ENCODE peak calls at places on chromosomes 2 and 18, in four cellular contexts. J is HepG2, U is tibial nerve, T is AG10803. I is an unnamed sample.

GRCh38 chr2:119208791-119209203 is 14.8 kb upstream of the STEAP3 start:
- DNase-seq in J (no peak), T (no peak), U (no peak), I (no peak)

GRCh38 chr2:71804251-71804650 is 343.4 kb downstream of the CYP26B1 start:
- DNase-seq in T (peak; percentile 79), J (peak; percentile 21), U (no peak), I (no peak)

GRCh38 chr2:172329404-172330059 is 97.9 kb upstream of the ITGA6 start:
- DNase-seq in J (no peak), U (peak; percentile 25), T (no peak), I (no peak)

GRCh38 chr2:36539631-36540030 is 58.3 kb downstream of the FEZ2 start:
- DNase-seq in T (peak; percentile 54), U (no peak), J (no peak), I (no peak)

GRCh38 chr2:40087434-40087833 is 308.4 kb upstream of the THUMPD2 start:
- DNase-seq in T (peak; percentile 71), U (no peak), J (no peak), I (no peak)

GRCh38 chr2:119760876-119761275 is 1.2 kb downstream of the PTPN4 start:
- DNase-seq in T (peak; percentile 41), U (no peak), J (peak; percentile 22), I (no peak)

GRCh38 chr2:37343537-37344434 is 644 bp upstream of the QPCT start:
- DNase-seq in J (peak; percentile 54), U (no peak), T (peak; percentile 59), I (no peak)

GRCh38 chr2:197309369-197310231 is 980 bp downstream of the ANKRD44 start:
- DNase-seq in J (no peak), T (no peak), U (no peak), I (peak; percentile 55)

GRCh38 chr2:135490381-135490780 is 40.6 kb downstream of the ZRANB3 start:
- DNase-seq in U (no peak), J (no peak), T (peak; percentile 60), I (no peak)

GRCh38 chr2:119175517-119175916 is 17.0 kb upstream of the C1QL2 start:
- DNase-seq in J (no peak), U (no peak), T (no peak), I (no peak)

GRCh38 chr2:129847043-129847442 is 132.4 kb upstream of the RAB6C start:
- DNase-seq in U (no peak), J (no peak), T (no peak), I (no peak)

GRCh38 chr2:208983476-208983875 is 440.4 kb upstream of the MAP2 start:
- DNase-seq in T (no peak), J (no peak), U (no peak), I (no peak)

GRCh38 chr18:67133669-67134068 is 382.9 kb downstream of the DSEL start:
- DNase-seq in J (no peak), U (no peak), T (no peak), I (no peak)

GRCh38 chr2:40512246-40512645 is 60.4 kb upstream of the SLC8A1 start:
- DNase-seq in T (no peak), U (no peak), J (no peak), I (no peak)

GRCh38 chr2:232689152-232689910 is 7.8 kb upstream of the GIGYF2 start:
- DNase-seq in T (peak; percentile 30), U (no peak), J (no peak), I (no peak)

GRCh38 chr18:53764086-53764485 is 460.4 kb downstream of the MBD2 start:
- DNase-seq in U (no peak), T (no peak), J (no peak), I (no peak)

GRCh38 chr2:17182399-17182798 is 335.8 kb downstream of the RAD51AP2 start:
- DNase-seq in T (no peak), U (no peak), J (no peak), I (no peak)

GRCh38 chr2:27057184-27057583 is 5.7 kb downstream of the AGBL5 start:
- DNase-seq in U (no peak), T (no peak), J (no peak), I (no peak)

GRCh38 chr18:34867520-34867919 is 157.4 kb downstream of the DTNA start:
- DNase-seq in J (peak; percentile 12), U (no peak), T (no peak), I (no peak)
- TF ChIP-seq CTCF in J (peak; percentile 68), U (no peak), T (peak; percentile 17), I (no peak)

DNA sequence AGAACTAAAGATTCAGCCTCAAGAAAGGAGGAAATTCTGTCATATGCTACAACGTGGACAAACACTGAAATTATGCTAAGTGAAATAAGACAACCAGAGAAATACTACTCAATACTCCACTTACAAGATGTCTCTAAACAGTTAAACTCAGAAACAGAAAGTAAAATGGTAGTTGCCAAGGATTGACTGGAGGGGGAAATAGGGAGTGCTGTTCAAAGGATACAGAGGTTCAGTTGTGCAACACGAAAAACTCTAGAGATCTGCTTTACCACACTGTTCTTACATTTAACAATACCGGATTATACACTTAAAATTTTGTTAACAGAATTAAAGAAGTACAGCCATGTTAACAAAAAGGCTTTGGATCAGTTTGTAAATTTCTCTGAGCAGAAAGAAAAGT is 39.8 kb upstream of the C2orf15 start:
- DNase-seq in T (peak; percentile 4), J (peak; percentile 32), U (no peak), I (no peak)
- TF ChIP-seq CTCF in T (peak; percentile 15), J (no peak), U (no peak), I (peak; percentile 11)

GRCh38 chr2:159572459-159572858 is 43.9 kb downstream of the BAZ2B start:
- DNase-seq in U (no peak), T (no peak), J (no peak), I (no peak)
- TF ChIP-seq CTCF in U (no peak), T (no peak), J (no peak), I (no peak)

GRCh38 chr18:46856975-46857374 is 60.3 kb downstream of the PIAS2 start:
- DNase-seq in J (no peak), T (peak; percentile 9), U (no peak), I (no peak)
- TF ChIP-seq CTCF in J (peak; percentile 8), T (no peak), U (no peak), I (no peak)

GRCh38 chr2:113200236-113200635 is 26.5 kb downstream of the PSD4 start:
- DNase-seq in J (no peak), T (no peak), U (no peak), I (no peak)
- TF ChIP-seq CTCF in J (peak; percentile 52), T (no peak), U (no peak), I (no peak)

I was measured in CD14-positive monocyte.